ENCODE peak calls at places on chromosome 22, in nine cellular contexts. W, A, K, U, O, C, B, I and Z are unnamed samples.

GRCh38 chr22:36659762-36660509 is 43.6 kb downstream of the CACNG2 start:
- DNase-seq in W (peak; percentile 96), A (no peak), K (peak; percentile 77), U (peak; percentile 86), O (peak; percentile 77), C (peak; percentile 93), B (peak; percentile 88), I (peak; percentile 33), Z (peak; percentile 81)

GRCh38 chr22:37021710-37022482 is 2.4 kb downstream of the MPST start:
- DNase-seq in W (no peak), A (peak; percentile 45), K (peak; percentile 62), U (no peak), O (no peak), C (peak; percentile 76), B (peak; percentile 34), I (no peak), Z (no peak)

GRCh38 chr22:23106906-23107367 is 34.9 kb downstream of the RSPH14 start:
- DNase-seq in W (no peak), A (no peak), K (peak; percentile 35), U (no peak), O (no peak), C (no peak), B (no peak), I (no peak), Z (no peak)

GRCh38 chr22:44890416-44891292 is 119.2 kb downstream of the PHF21B start:
- DNase-seq in W (no peak), A (no peak), K (no peak), U (no peak), O (no peak), C (no peak), B (no peak), I (no peak), Z (no peak)

GRCh38 chr22:24482586-24482985 is 12.5 kb upstream of the UPB1 start:
- DNase-seq in W (no peak), A (no peak), K (no peak), U (no peak), O (no peak), C (no peak), B (peak; percentile 79), I (no peak), Z (peak; percentile 60)

GRCh38 chr22:26781591-26781990 is 124.2 kb downstream of the MIAT start:
- DNase-seq in W (no peak), A (no peak), K (no peak), U (no peak), O (no peak), C (no peak), B (no peak), I (no peak), Z (no peak)

GRCh38 chr22:39312410-39312809 is 7.0 kb downstream of the RPL3 start:
- DNase-seq in W (no peak), A (no peak), K (no peak), U (no peak), O (no peak), C (no peak), B (no peak), I (no peak), Z (no peak)

GRCh38 chr22:50705219-50705691 is 32.6 kb downstream of the SHANK3 start:
- DNase-seq in W (peak; percentile 74), A (peak; percentile 92), K (peak; percentile 93), U (peak; percentile 25), O (no peak), C (peak; percentile 52), B (peak; percentile 70), I (peak; percentile 23), Z (no peak)

GRCh38 chr22:44381761-44382454 is 69.2 kb upstream of the SHISAL1 start:
- DNase-seq in W (peak; percentile 38), A (no peak), K (no peak), U (no peak), O (no peak), C (peak; percentile 27), B (no peak), I (no peak), Z (no peak)

GRCh38 chr22:17629646-17630045 is 1.1 kb upstream of the ATP6V1E1 start:
- DNase-seq in W (no peak), A (no peak), K (no peak), U (no peak), O (no peak), C (no peak), B (no peak), I (no peak), Z (no peak)

GRCh38 chr22:37804502-37804885 is 3.2 kb upstream of the GCAT start:
- DNase-seq in W (no peak), A (no peak), K (peak; percentile 36), U (no peak), O (no peak), C (no peak), B (no peak), I (no peak), Z (no peak)

GRCh38 chr22:33247758-33248157 is 189.6 kb upstream of the SYN3 start:
- DNase-seq in W (no peak), A (peak; percentile 17), K (no peak), U (no peak), O (no peak), C (no peak), B (no peak), I (no peak), Z (no peak)

GRCh38 chr22:49749885-49750510 is 77.7 kb downstream of the BRD1 start:
- DNase-seq in W (no peak), A (no peak), K (no peak), U (no peak), O (no peak), C (no peak), B (no peak), I (no peak), Z (no peak)

DNA sequence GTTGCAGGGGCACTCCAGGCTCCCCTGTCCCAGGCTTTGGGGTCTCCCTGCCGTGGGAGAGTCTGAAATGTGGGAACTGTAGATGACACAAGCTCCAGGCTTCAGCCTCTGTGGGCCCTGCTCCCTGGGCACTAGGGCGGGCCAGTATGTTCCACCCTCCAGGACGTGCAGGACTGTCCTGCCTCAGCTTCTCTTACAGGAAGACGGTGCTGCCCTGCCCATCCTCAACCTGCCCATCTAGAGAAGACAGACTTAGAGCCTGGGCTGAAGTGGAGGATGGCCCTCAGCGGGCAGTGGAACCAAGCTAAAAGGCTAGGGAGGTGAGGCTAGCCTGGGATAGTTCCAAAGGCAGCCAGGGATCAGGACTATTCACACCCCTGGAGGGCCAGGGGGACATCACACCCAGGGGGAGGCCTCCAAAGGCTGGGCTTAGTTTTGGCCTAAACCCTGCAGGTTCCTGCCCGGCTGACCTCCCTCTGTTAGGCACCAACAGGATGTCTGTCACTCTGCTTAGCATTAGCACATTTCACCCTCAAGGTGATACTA is 4.0 kb upstream of the CERK start:
- DNase-seq in W (no peak), A (no peak), K (no peak), U (no peak), O (no peak), C (no peak), B (no peak), I (no peak), Z (no peak)
- H3K27ac ChIP-seq in W (no peak overlapping the region), A (no peak overlapping the region), K (peak overlapping the region; percentile 82), U (no peak overlapping the region), O (no peak overlapping the region), C (no peak overlapping the region), B (no peak overlapping the region), I (no peak overlapping the region), Z (peak overlapping the region; percentile 96)

DNA sequence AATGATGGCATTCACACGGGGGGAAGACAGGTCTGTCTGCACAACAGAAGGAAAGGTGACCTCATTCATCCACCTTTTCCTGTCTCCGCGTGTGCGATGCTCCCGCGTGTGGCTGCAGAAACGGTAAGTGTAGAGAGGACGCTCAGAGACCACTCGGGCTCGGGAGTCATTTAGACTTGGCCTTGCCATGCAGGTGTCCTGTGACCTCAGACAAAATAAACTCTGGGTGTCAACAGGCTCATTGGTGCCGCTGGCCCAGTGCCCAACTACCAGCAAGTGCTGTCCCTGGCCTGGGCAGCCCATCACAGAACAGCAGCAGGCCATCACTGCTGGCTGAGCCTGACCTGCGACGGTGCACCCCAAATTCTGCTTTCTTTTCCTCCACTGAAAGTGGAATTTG is 48.1 kb upstream of the ARFGAP3 start:
- DNase-seq in W (no peak), A (no peak), K (no peak), U (peak; percentile 58), O (no peak), C (no peak), B (no peak), I (no peak), Z (no peak)
- TF ChIP-seq CTCF in W (no peak), A (no peak), K (no peak), U (no peak), O (no peak), C (no peak), B (no peak), I (no peak), Z (no peak)

GRCh38 chr22:21622624-21623401 is 7.0 kb downstream of the YDJC start:
- DNase-seq in W (no peak), A (no peak), K (no peak), U (no peak), O (no peak), C (no peak), B (no peak), I (no peak), Z (no peak)

GRCh38 chr22:21623402-21623970 is 6.3 kb downstream of the YDJC start:
- DNase-seq in W (no peak), A (no peak), K (no peak), U (no peak), O (no peak), C (no peak), B (no peak), I (no peak), Z (no peak)

GRCh38 chr22:21624880-21625791 is 4.7 kb downstream of the YDJC start:
- DNase-seq in W (no peak), A (no peak), K (no peak), U (no peak), O (no peak), C (no peak), B (no peak), I (no peak), Z (no peak)

GRCh38 chr22:21626073-21626734 is 3.6 kb downstream of the YDJC start:
- DNase-seq in W (no peak), A (no peak), K (no peak), U (no peak), O (no peak), C (no peak), B (no peak), I (no peak), Z (no peak)

DNA sequence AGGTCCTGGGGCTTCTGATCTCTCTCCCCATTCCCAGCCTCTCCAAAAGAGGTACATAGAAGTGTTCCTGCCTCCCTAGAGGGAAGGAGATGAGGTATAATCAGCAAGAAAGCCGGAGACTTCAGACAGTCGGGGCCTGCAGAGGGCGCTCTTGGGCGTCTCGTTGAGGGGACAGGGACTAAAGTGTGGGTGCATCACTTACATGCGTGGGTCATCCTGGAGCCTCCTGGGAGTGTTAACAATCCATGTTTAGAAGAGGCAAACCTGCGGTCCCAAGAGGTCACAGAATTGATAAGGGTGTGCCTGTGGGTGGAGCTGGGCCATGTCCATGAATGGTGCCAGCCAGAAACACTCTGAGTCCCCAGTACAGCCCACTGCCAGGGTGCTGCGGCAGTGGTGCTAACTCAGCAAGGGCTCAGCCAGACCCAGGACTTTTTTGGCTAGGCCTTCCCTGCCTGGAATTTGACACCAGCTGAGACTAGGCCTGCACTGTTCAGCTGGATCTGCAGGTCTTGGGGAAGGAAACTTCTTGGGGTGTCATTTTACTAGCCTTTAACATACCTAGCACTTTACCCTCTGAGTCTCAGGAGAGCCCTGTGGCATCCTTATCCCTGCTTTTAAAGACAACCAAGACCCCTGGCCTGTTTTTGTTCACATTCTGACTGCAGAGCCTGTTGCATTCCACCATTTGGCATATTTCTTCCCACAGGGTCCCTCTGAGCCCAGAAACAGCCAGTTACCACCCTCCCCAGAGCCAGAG is 5.5 kb downstream of the YDJC start:
- DNase-seq in W (no peak), A (peak; percentile 19), K (peak; percentile 45), U (no peak), O (no peak), C (no peak), B (peak; percentile 23), I (no peak), Z (no peak)
- H3K27ac ChIP-seq in W (no peak overlapping the region), A (no peak overlapping the region), K (no peak overlapping the region), U (no peak overlapping the region), O (no peak overlapping the region), C (no peak overlapping the region), B (no peak overlapping the region), I (no peak overlapping the region), Z (peak overlapping the region; percentile 84)

GRCh38 chr22:45915841-45916240 is 61.1 kb downstream of the WNT7B start:
- DNase-seq in W (no peak), A (no peak), K (no peak), U (no peak), O (no peak), C (no peak), B (no peak), I (no peak), Z (no peak)
- TF ChIP-seq CTCF in W (no peak), A (no peak), K (no peak), U (no peak), O (no peak), C (no peak), B (no peak), I (no peak), Z (no peak)